ENCODE peak calls at places on chromosomes 5 and 9, in ten cellular contexts. D is stimulated activated CD8-positive, alpha-beta memory T cell treated with anti-CD3 and anti-CD28 coated beads, Interleukin-4, amount 100 ng/mL, for 48 hours; F is fibroblast of villous mesenchyme; S is brain pericyte; W is ACHN; L is T-helper 2 cell; R is NCI-H2029 treated with DMSO at 0.1 percent for 48 hours; J is glutamatergic neuron; P is stimulated activated effector memory CD8-positive, alpha-beta T cell treated with anti-CD3 and anti-CD28 coated beads, Interleukin-12 subunit alpha, Interleukin-12 subunit beta, amount 100 ng/mL, for 72 hours; T is GDM1. X is an unnamed sample.

GRCh38 chr5:88677943-88678779 is 204.8 kb downstream of the MEF2C start:
- DNase-seq in T (no peak), R (no peak), P (no peak), F (no peak), S (no peak), J (peak), W (no peak), D (no peak), L (no peak), X (no peak)

GRCh38 chr5:143401846-143402463 is 1.5 kb downstream of the NR3C1 start:
- DNase-seq in R (no peak), J (no peak), T (no peak), L (no peak), S (no peak), F (no peak), P (no peak), D (peak), W (no peak), X (peak)

GRCh38 chr5:122415481-122416120 is 103.6 kb downstream of the SNCAIP start:
- DNase-seq in D (no peak), T (peak), J (peak), W (peak), L (no peak), P (no peak), R (peak), F (peak), S (no peak), X (peak)

GRCh38 chr5:73748510-73749410 is 122.8 kb downstream of the ARHGEF28 start:
- DNase-seq in J (no peak), F (peak), R (peak), D (no peak), P (no peak), S (peak), L (no peak), W (no peak), T (no peak), X (no peak)

GRCh38 chr9:92964981-92965758 is 17.8 kb downstream of the FGD3 start:
- DNase-seq in R (no peak), J (no peak), W (no peak), F (no peak), D (peak), P (no peak), L (no peak), T (no peak), S (no peak), X (no peak)

GRCh38 chr9:7130421-7130820 is 372.6 kb downstream of the KDM4C start:
- DNase-seq in D (no peak), R (no peak), J (no peak), W (no peak), F (no peak), P (no peak), S (no peak), L (no peak), T (no peak), X (no peak)

GRCh38 chr5:83917261-83917908 is 196.7 kb upstream of the HAPLN1 start:
- DNase-seq in J (no peak), P (no peak), T (no peak), F (no peak), W (no peak), L (no peak), S (no peak), R (no peak), D (no peak), X (no peak)

GRCh38 chr9:78131969-78132687 is 100.5 kb upstream of the GNAQ start:
- DNase-seq in S (no peak), R (peak), T (no peak), J (no peak), D (no peak), W (no peak), P (no peak), L (no peak), F (no peak), X (peak)

GRCh38 chr5:157918811-157919742 is 60.1 kb upstream of the CLINT1 start:
- DNase-seq in F (no peak), J (no peak), D (peak), W (no peak), L (no peak), P (no peak), S (no peak), R (no peak), T (no peak), X (no peak)

GRCh38 chr9:110571801-110572490 is 7.6 kb downstream of the SVEP1 start:
- DNase-seq in W (no peak), J (no peak), D (no peak), F (peak), L (no peak), T (no peak), S (no peak), R (no peak), P (no peak), X (no peak)

GRCh38 chr5:171335616-171336015 is 26.6 kb downstream of the TLX3 start:
- DNase-seq in D (no peak), L (no peak), S (no peak), T (no peak), J (peak), P (no peak), R (no peak), F (no peak), W (no peak), X (no peak)

GRCh38 chr5:86909896-86910295 is 292.2 kb downstream of the COX7C start:
- DNase-seq in J (no peak), W (no peak), S (no peak), P (no peak), R (no peak), T (no peak), L (no peak), F (peak), D (no peak), X (no peak)

GRCh38 chr5:44294492-44294891 is 94.7 kb downstream of the FGF10 start:
- DNase-seq in T (no peak), W (no peak), P (no peak), L (no peak), F (no peak), R (no peak), D (no peak), S (no peak), J (no peak), X (no peak)

GRCh38 chr5:126410623-126411022 is 12.6 kb upstream of the GRAMD2B start:
- DNase-seq in T (no peak), R (no peak), W (no peak), J (no peak), P (no peak), D (no peak), S (no peak), L (no peak), F (peak), X (no peak)

GRCh38 chr5:10563940-10564837 is at the start of gene ANKRD33B:
- DNase-seq in P (peak), T (peak), L (peak), J (peak), S (no peak), F (peak), D (peak), W (peak), R (no peak), X (no peak)

GRCh38 chr5:39399135-39400036 is 25.4 kb downstream of the DAB2 start:
- DNase-seq in S (peak), R (no peak), D (no peak), F (peak), P (no peak), L (no peak), T (peak), W (peak), J (no peak), X (peak)

GRCh38 chr5:71860048-71860447 is 141.0 kb downstream of the CARTPT start:
- DNase-seq in F (no peak), S (no peak), P (no peak), L (no peak), D (no peak), R (no peak), J (no peak), T (no peak), W (no peak), X (no peak)

GRCh38 chr9:122265265-122265900 is 701 bp downstream of the MRRF start:
- DNase-seq in T (peak), W (peak), J (no peak), S (no peak), L (no peak), R (peak), P (no peak), F (peak), D (no peak), X (peak)

GRCh38 chr9:76374702-76375543 is 19.3 kb downstream of the RFK start:
- DNase-seq in S (peak), R (peak), T (no peak), D (no peak), P (no peak), F (peak), J (no peak), W (peak), L (no peak), X (peak)

GRCh38 chr5:116528519-116529234 is 45.9 kb downstream of the SEMA6A start:
- DNase-seq in T (no peak), P (no peak), F (no peak), R (no peak), S (no peak), D (no peak), W (peak), L (no peak), J (no peak), X (no peak)

GRCh38 chr5:43019615-43020293 is 20.4 kb downstream of the ANXA2R start:
- DNase-seq in T (peak), P (no peak), W (peak), L (peak), S (peak), D (peak), F (peak), R (peak), J (peak), X (peak)

GRCh38 chr9:109244179-109245132 is 76.4 kb downstream of the EPB41L4B start:
- DNase-seq in F (peak), L (peak), D (peak), J (peak), R (peak), W (peak), P (peak), T (peak), S (no peak), X (peak)

GRCh38 chr5:54514841-54515432 is 2.6 kb upstream of the SNX18 start:
- DNase-seq in R (no peak), F (peak), T (no peak), S (no peak), L (no peak), D (no peak), W (peak), P (no peak), J (no peak), X (no peak)

GRCh38 chr5:53095931-53096525 is 13.5 kb downstream of the MOCS2 start:
- DNase-seq in T (peak), L (no peak), P (peak), R (peak), W (peak), S (peak), F (peak), J (peak), D (peak), X (peak)

GRCh38 chr5:177987326-177987725 is 8.7 kb downstream of the PROP1 start:
- DNase-seq in R (no peak), D (no peak), S (no peak), P (no peak), J (no peak), F (no peak), T (no peak), L (no peak), W (no peak), X (no peak)

GRCh38 chr5:144332265-144332664 is 161.6 kb downstream of the KCTD16 start:
- DNase-seq in F (no peak), L (no peak), R (no peak), P (no peak), S (no peak), W (no peak), D (no peak), T (no peak), J (no peak), X (no peak)

GRCh38 chr9:110443146-110443877 is 105.6 kb upstream of the TXNDC8 start:
- DNase-seq in J (peak), F (peak), D (no peak), S (peak), W (no peak), R (no peak), P (no peak), T (no peak), L (no peak), X (no peak)

GRCh38 chr9:6827370-6827949 is 69.7 kb downstream of the KDM4C start:
- DNase-seq in J (no peak), T (peak), W (peak), L (no peak), R (peak), P (peak), F (peak), D (peak), S (no peak), X (peak)

GRCh38 chr5:80706835-80707447 is 52.2 kb upstream of the DHFR start:
- DNase-seq in L (no peak), S (no peak), W (no peak), F (no peak), T (no peak), D (no peak), P (no peak), R (no peak), J (no peak), X (no peak)

GRCh38 chr5:58752030-58752429 is 169.2 kb downstream of the RAB3C start:
- DNase-seq in R (no peak), F (no peak), P (no peak), S (no peak), W (no peak), T (no peak), D (no peak), L (no peak), J (no peak), X (no peak)

GRCh38 chr9:27485158-27485557 is 38.9 kb upstream of the IFNK start:
- DNase-seq in T (no peak), R (no peak), S (no peak), L (no peak), F (no peak), P (no peak), D (no peak), W (no peak), J (no peak), X (no peak)

GRCh38 chr9:21836437-21837161 is 34.2 kb downstream of the MTAP start:
- DNase-seq in L (no peak), W (no peak), P (no peak), F (peak), D (no peak), S (peak), T (no peak), J (no peak), R (peak), X (no peak)

GRCh38 chr9:131732636-131733340 is 7.1 kb downstream of the RAPGEF1 start:
- DNase-seq in R (no peak), D (peak), F (no peak), T (peak), L (no peak), W (no peak), S (no peak), J (no peak), P (no peak), X (no peak)

GRCh38 chr5:109803854-109804253 is 114.1 kb downstream of the MAN2A1 start:
- DNase-seq in W (peak), J (no peak), R (no peak), S (no peak), T (no peak), F (no peak), P (no peak), L (no peak), D (no peak), X (no peak)

X was measured in pons.